ENCODE peak calls at places on chromosomes 2 and 18, in six cellular contexts. S is CD4-positive, alpha-beta T cell; K is cardiac muscle cell; J is CD4-positive, alpha-beta memory T cell; R is psoas muscle; O is GM23248. I is an unnamed sample.

GRCh38 chr2:238113611-238114010 is 13.5 kb downstream of the ESPNL start:
- DNase-seq in S (no peak), K (no peak), J (no peak), R (no peak), O (no peak), I (no peak)

GRCh38 chr18:13450289-13451207 is 232.0 kb downstream of the LDLRAD4 start:
- DNase-seq in S (no peak), K (no peak), J (no peak), R (no peak), O (no peak), I (no peak)

GRCh38 chr18:12960846-12961397 is 13.1 kb downstream of the SEH1L start:
- DNase-seq in S (no peak), K (peak; percentile 36), J (no peak), R (no peak), O (peak; percentile 5), I (no peak)

GRCh38 chr18:22538463-22538862 is 120.7 kb upstream of the CTAGE1 start:
- DNase-seq in S (no peak), K (no peak), J (no peak), R (peak; percentile 62), O (peak; percentile 66), I (no peak)

GRCh38 chr2:219181531-219181930 is 3.5 kb downstream of the RETREG2 start:
- DNase-seq in S (no peak), K (no peak), J (no peak), R (no peak), O (no peak), I (no peak)

GRCh38 chr2:105739944-105740734 is 4.6 kb upstream of the NCK2 start:
- DNase-seq in S (no peak), K (no peak), J (no peak), R (no peak), O (no peak), I (no peak)

GRCh38 chr18:63936156-63936931 is 12.8 kb upstream of the HMSD start:
- DNase-seq in S (peak; percentile 42), K (peak; percentile 83), J (peak; percentile 44), R (peak; percentile 87), O (peak; percentile 92), I (peak; percentile 29)

GRCh38 chr2:145910416-145910815 is 1390.5 kb upstream of the ZEB2 start:
- DNase-seq in S (no peak), K (no peak), J (no peak), R (no peak), O (no peak), I (no peak)

GRCh38 chr2:205352593-205352992 is 329.7 kb upstream of the NRP2 start:
- DNase-seq in S (no peak), K (peak; percentile 19), J (no peak), R (no peak), O (peak; percentile 67), I (no peak)

GRCh38 chr2:230898016-230898415 is 27.0 kb downstream of the GPR55 start:
- DNase-seq in S (no peak), K (no peak), J (no peak), R (no peak), O (no peak), I (no peak)

GRCh38 chr2:149001496-149001895 is 37.0 kb upstream of the LYPD6B start:
- DNase-seq in S (no peak), K (no peak), J (no peak), R (no peak), O (peak; percentile 21), I (no peak)

GRCh38 chr18:23641937-23642666 is 20.6 kb downstream of the ANKRD29 start:
- DNase-seq in S (no peak), K (no peak), J (no peak), R (no peak), O (no peak), I (no peak)

GRCh38 chr18:58788971-58789797 is 75.5 kb upstream of the ZNF532 start:
- DNase-seq in S (no peak), K (peak; percentile 81), J (no peak), R (peak; percentile 58), O (peak; percentile 32), I (no peak)

GRCh38 chr2:74261204-74261864 is 62.9 kb downstream of the MTHFD2 start:
- DNase-seq in S (no peak), K (peak; percentile 39), J (no peak), R (no peak), O (peak; percentile 43), I (no peak)

GRCh38 chr2:219205165-219205538 is 1.4 kb upstream of the ZFAND2B start:
- DNase-seq in S (no peak), K (no peak), J (no peak), R (no peak), O (no peak), I (no peak)

GRCh38 chr2:225584821-225585220 is 185.3 kb downstream of the NYAP2 start:
- DNase-seq in S (no peak), K (no peak), J (no peak), R (no peak), O (no peak), I (no peak)

GRCh38 chr2:142874293-142874814 is 3.1 kb upstream of the KYNU start:
- DNase-seq in S (no peak), K (peak; percentile 90), J (no peak), R (no peak), O (peak; percentile 96), I (no peak)

GRCh38 chr18:37764526-37764925 is 198.9 kb upstream of the CELF4 start:
- DNase-seq in S (no peak), K (no peak), J (no peak), R (no peak), O (no peak), I (no peak)

GRCh38 chr18:8996771-8997432 is 105.6 kb upstream of the NDUFV2 start:
- DNase-seq in S (no peak), K (peak; percentile 71), J (no peak), R (no peak), O (peak; percentile 27), I (no peak)

GRCh38 chr2:18047896-18048657 is 169.6 kb downstream of the KCNS3 start:
- DNase-seq in S (no peak), K (peak; percentile 55), J (no peak), R (peak; percentile 76), O (peak; percentile 86), I (no peak)

GRCh38 chr2:129747500-129748125 is 231.9 kb upstream of the RAB6C start:
- DNase-seq in S (no peak), K (no peak), J (no peak), R (no peak), O (no peak), I (no peak)

GRCh38 chr2:71157124-71157802 is 26.8 kb downstream of the MPHOSPH10 start:
- DNase-seq in S (peak; percentile 54), K (peak; percentile 50), J (peak; percentile 35), R (peak; percentile 57), O (peak; percentile 58), I (peak; percentile 44)

GRCh38 chr2:153388246-153388645 is 90.3 kb downstream of the RPRM start:
- DNase-seq in S (no peak), K (no peak), J (no peak), R (no peak), O (peak; percentile 10), I (no peak)

GRCh38 chr2:236876642-236877041 is 209.0 kb upstream of the COPS8 start:
- DNase-seq in S (no peak), K (no peak), J (no peak), R (no peak), O (no peak), I (no peak)

GRCh38 chr2:189037518-189037917 is 63.3 kb downstream of the COL3A1 start:
- DNase-seq in S (no peak), K (peak; percentile 52), J (no peak), R (no peak), O (peak; percentile 68), I (no peak)

DNA sequence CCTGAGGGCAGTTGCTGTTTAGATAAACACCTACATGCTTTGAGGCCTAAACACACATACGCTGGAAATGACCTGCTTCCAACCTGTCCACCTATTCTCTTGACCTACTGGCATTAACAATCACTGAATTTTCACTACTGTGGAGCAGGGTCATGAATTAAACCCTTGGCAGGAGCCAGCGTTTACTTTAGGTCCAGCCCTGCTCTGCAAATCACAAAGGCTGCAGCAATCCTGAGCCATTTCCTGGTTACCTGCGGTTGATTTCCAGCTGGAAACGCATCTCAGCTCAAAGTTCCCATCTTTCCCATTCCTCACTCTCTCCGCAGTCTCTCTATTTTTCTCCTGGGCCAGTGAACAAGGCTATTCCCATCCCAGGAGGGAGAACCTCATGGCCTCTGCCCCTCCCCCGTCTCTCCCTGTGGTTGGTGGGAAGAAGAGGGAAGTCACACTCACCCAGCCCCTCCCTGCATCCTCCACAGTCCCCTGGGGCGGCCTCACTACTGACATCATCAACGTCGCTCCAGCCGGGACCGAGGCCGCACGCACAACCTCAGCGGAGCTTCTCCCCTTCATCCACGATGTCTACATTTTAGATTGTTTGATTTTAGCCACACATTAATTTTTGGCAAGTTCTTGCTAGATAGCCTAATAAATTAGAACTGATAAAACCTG is 84.5 kb upstream of the SNTG2 start:
- DNase-seq in S (no peak), K (no peak), J (no peak), R (peak; percentile 57), O (no peak), I (no peak)
- H3K9me3 ChIP-seq in S (no peaks in the 10 kb centered on the region), K (no peaks in the 10 kb centered on the region), J (no peaks in the 10 kb centered on the region), R (no peaks in the 10 kb centered on the region), O (no peaks in the 10 kb centered on the region), I (no peaks in the 10 kb centered on the region)

DNA sequence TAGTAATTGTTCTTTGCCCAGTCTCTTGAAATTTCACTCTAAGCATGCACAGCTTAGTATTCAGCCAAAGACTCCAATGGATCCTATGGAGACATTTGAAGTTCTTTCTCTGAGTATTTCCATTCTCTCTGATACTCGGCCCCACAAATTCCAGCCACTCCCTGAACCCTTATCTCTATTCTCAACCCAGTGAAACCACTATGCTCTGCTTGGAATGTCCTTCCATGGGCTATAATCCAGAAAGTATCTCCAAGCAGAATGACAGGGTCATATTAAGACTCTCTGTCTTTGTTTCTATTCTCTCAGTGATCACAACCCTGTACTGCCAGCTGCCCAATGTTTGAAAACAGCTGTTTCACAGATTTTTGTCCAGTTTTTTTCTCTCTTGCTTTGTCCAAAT is 22.0 kb downstream of the CHMP3 start:
- DNase-seq in S (no peak), K (peak; percentile 63), J (no peak), R (no peak), O (no peak), I (no peak)
- H3K9me3 ChIP-seq in S (no peaks in the 10 kb centered on the region), K (peaks cover 4% of the 10 kb centered on the region), J (no peaks in the 10 kb centered on the region), R (no peaks in the 10 kb centered on the region), O (no peaks in the 10 kb centered on the region), I (no peaks in the 10 kb centered on the region)

GRCh38 chr2:140873915-140874531 is 1256.8 kb downstream of the LRP1B start:
- DNase-seq in S (no peak), K (no peak), J (no peak), R (no peak), O (no peak), I (no peak)
- H3K9me3 ChIP-seq in S (no peaks in the 10 kb centered on the region), K (no peaks in the 10 kb centered on the region), J (no peaks in the 10 kb centered on the region), R (no peaks in the 10 kb centered on the region), O (no peaks in the 10 kb centered on the region), I (no peaks in the 10 kb centered on the region)

DNA sequence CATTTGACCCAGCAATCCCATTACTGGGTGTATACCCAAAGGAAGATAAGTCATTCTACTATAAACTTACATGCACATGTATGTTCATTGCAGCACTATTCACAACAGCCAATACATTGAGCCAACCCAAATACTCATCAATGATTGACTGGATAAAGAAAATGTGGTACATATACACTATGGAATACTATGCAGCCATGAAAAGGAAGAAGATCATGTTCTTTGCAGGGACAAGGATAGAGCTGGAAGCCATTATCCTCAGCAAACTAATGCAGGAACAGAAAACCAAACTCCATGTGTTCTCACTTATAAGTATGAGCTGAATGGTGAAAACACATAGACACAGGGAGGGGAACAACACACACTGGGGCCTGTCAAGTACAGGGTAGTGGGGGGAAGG is 226.7 kb upstream of the HNMT start:
- DNase-seq in S (no peak), K (no peak), J (no peak), R (no peak), O (no peak), I (no peak)
- H3K9me3 ChIP-seq in S (no peaks in the 10 kb centered on the region), K (no peaks in the 10 kb centered on the region), J (no peaks in the 10 kb centered on the region), R (peaks cover under 1% of the 10 kb centered on the region), O (no peaks in the 10 kb centered on the region), I (no peaks in the 10 kb centered on the region)

GRCh38 chr2:13515254-13515653 is 798.5 kb downstream of the TRIB2 start:
- DNase-seq in S (no peak), K (no peak), J (no peak), R (no peak), O (no peak), I (no peak)
- H3K9me3 ChIP-seq in S (no peaks in the 10 kb centered on the region), K (no peaks in the 10 kb centered on the region), J (no peaks in the 10 kb centered on the region), R (no peaks in the 10 kb centered on the region), O (no peaks in the 10 kb centered on the region), I (no peaks in the 10 kb centered on the region)

I was measured in T-helper 17 cell.